ENCODE peak calls at places on chromosomes 5 and 9, in ten cellular contexts. O is mucosa of descending colon; Z is pancreas; C is activated T-helper 17 cell treated with anti-CD3 and anti-CD28 coated beads, Interleukin-2, amount 50 U/mL, for 72 hours; A is SK-N-SH treated with all-trans-retinoic acid at 6 μM for 48 hours; T is stimulated activated naive B cell treated with anti-CD40 and anti-IgM and Interleukin-4, amounts not matched to agents 10 μg/mL and 1 μg/mL and 100 μg/mL, for 72 hours; Y is effector memory CD8-positive, alpha-beta T cell; P is left lung; U is right lobe of liver; E is RWPE2. H is an unnamed sample.

GRCh38 chr5:68519135-68519534 is 303.6 kb downstream of the PIK3R1 start:
- ATAC-seq in O (no peak), Z (peak), C (no peak), A (no peak), T (no peak), Y (no peak), P (peak), U (no peak), E (no peak), H (no peak)

GRCh38 chr5:85500869-85501268 is 1116.2 kb upstream of the EDIL3 start:
- ATAC-seq in O (no peak), Z (no peak), C (no peak), A (no peak), T (no peak), Y (no peak), P (no peak), U (no peak), E (no peak), H (no peak)

GRCh38 chr5:10808347-10809212 is 47.5 kb upstream of the DAP start:
- ATAC-seq in O (no peak), Z (peak), C (no peak), A (no peak), T (no peak), Y (no peak), P (no peak), U (peak), E (no peak), H (no peak)

GRCh38 chr5:122723606-122724352 is 51.1 kb upstream of the SNX2 start:
- ATAC-seq in O (peak), Z (peak), C (peak), A (peak), T (peak), Y (no peak), P (peak), U (no peak), E (peak), H (peak)

GRCh38 chr9:114691046-114691955 is 9.3 kb upstream of the TEX48 start:
- ATAC-seq in O (peak), Z (no peak), C (peak), A (peak), T (peak), Y (peak), P (no peak), U (no peak), E (peak), H (peak)

GRCh38 chr9:124684140-124684539 is 87.0 kb downstream of the NR6A1 start:
- ATAC-seq in O (no peak), Z (no peak), C (no peak), A (no peak), T (no peak), Y (no peak), P (peak), U (no peak), E (no peak), H (no peak)

GRCh38 chr5:40606077-40606765 is 73.5 kb upstream of the PTGER4 start:
- ATAC-seq in O (no peak), Z (no peak), C (no peak), A (no peak), T (no peak), Y (peak), P (peak), U (no peak), E (no peak), H (no peak)

GRCh38 chr9:124469011-124469832 is 19.0 kb downstream of the ADGRD2 start:
- ATAC-seq in O (no peak), Z (no peak), C (no peak), A (no peak), T (no peak), Y (no peak), P (no peak), U (no peak), E (no peak), H (no peak)

GRCh38 chr5:91357012-91357634 is 26.0 kb downstream of the ARRDC3 start:
- ATAC-seq in O (peak), Z (peak), C (no peak), A (no peak), T (no peak), Y (no peak), P (peak), U (peak), E (peak), H (peak)

GRCh38 chr5:130135506-130135905 is 231.2 kb downstream of the CHSY3 start:
- ATAC-seq in O (no peak), Z (no peak), C (no peak), A (no peak), T (no peak), Y (no peak), P (peak), U (no peak), E (peak), H (peak)

GRCh38 chr9:97906236-97906831 is 16.0 kb downstream of the TRMO start:
- ATAC-seq in O (peak), Z (peak), C (peak), A (no peak), T (peak), Y (peak), P (peak), U (peak), E (no peak), H (no peak)

GRCh38 chr9:137077758-137078693 is 709 bp downstream of the UAP1L1 start:
- ATAC-seq in O (peak), Z (peak), C (peak), A (peak), T (peak), Y (peak), P (peak), U (no peak), E (peak), H (no peak)

GRCh38 chr9:111909444-111909843 is 12.8 kb downstream of the UGCG start:
- ATAC-seq in O (peak), Z (peak), C (peak), A (no peak), T (peak), Y (no peak), P (peak), U (no peak), E (no peak), H (peak)

GRCh38 chr9:111427186-111427585 is 57.0 kb downstream of the ECPAS start:
- ATAC-seq in O (no peak), Z (no peak), C (peak), A (peak), T (no peak), Y (no peak), P (no peak), U (no peak), E (no peak), H (no peak)

GRCh38 chr9:104879555-104880318 is 48.2 kb downstream of the ABCA1 start:
- ATAC-seq in O (no peak), Z (no peak), C (no peak), A (peak), T (no peak), Y (no peak), P (peak), U (no peak), E (no peak), H (peak)

GRCh38 chr9:126607731-126608130 is 6.0 kb upstream of the LMX1B start:
- ATAC-seq in O (no peak), Z (no peak), C (no peak), A (no peak), T (no peak), Y (peak), P (no peak), U (no peak), E (no peak), H (no peak)

GRCh38 chr9:37371565-37372464 is 50.7 kb upstream of the GRHPR start:
- ATAC-seq in O (no peak), Z (no peak), C (peak), A (no peak), T (peak), Y (no peak), P (no peak), U (no peak), E (no peak), H (no peak)

GRCh38 chr5:10989577-10990263 is 228.7 kb upstream of the DAP start:
- ATAC-seq in O (no peak), Z (no peak), C (no peak), A (no peak), T (no peak), Y (no peak), P (no peak), U (no peak), E (no peak), H (no peak)

GRCh38 chr9:119802115-119802514 is 432.9 kb upstream of the BRINP1 start:
- ATAC-seq in O (no peak), Z (no peak), C (no peak), A (no peak), T (no peak), Y (no peak), P (no peak), U (no peak), E (no peak), H (no peak)

GRCh38 chr9:81552571-81552970 is 136.8 kb downstream of the TLE1 start:
- ATAC-seq in O (peak), Z (peak), C (no peak), A (no peak), T (no peak), Y (no peak), P (no peak), U (peak), E (no peak), H (no peak)

GRCh38 chr5:57229315-57229714 is 55.5 kb downstream of the GPBP1 start:
- ATAC-seq in O (no peak), Z (no peak), C (no peak), A (no peak), T (no peak), Y (no peak), P (no peak), U (no peak), E (no peak), H (no peak)

GRCh38 chr9:7196467-7196866 is 438.7 kb downstream of the KDM4C start:
- ATAC-seq in O (no peak), Z (no peak), C (peak), A (no peak), T (peak), Y (no peak), P (no peak), U (no peak), E (no peak), H (no peak)

GRCh38 chr5:97547999-97548797 is 365.2 kb upstream of the RIOK2 start:
- ATAC-seq in O (peak), Z (no peak), C (peak), A (no peak), T (peak), Y (no peak), P (peak), U (no peak), E (no peak), H (no peak)

GRCh38 chr9:108323615-108324014 is 532.2 kb downstream of the ACTL7B start:
- ATAC-seq in O (no peak), Z (no peak), C (no peak), A (no peak), T (no peak), Y (no peak), P (no peak), U (no peak), E (peak), H (peak)

GRCh38 chr9:31519424-31519823 is 865.0 kb upstream of the ACO1 start:
- ATAC-seq in O (no peak), Z (no peak), C (no peak), A (no peak), T (no peak), Y (no peak), P (no peak), U (no peak), E (no peak), H (no peak)

GRCh38 chr9:110745656-110746055 is 77.1 kb downstream of the MUSK start:
- ATAC-seq in O (no peak), Z (no peak), C (no peak), A (peak), T (no peak), Y (no peak), P (peak), U (no peak), E (peak), H (no peak)